ENCODE peak calls at places on chromosomes 3 and 15, in four cellular contexts. E is pancreas, G is heart right ventricle, H is transverse colon. D is an unnamed sample. For H3K9me3, the result is how much of the 10 kb centered on the place peaks cover.

GRCh38 chr15:39787479-39787878 is 4.8 kb upstream of the FSIP1 start:
- DNase-seq in G (no peak), H (no peak), E (no peak), D (no peak)

GRCh38 chr3:184748219-184749135 is 36.6 kb upstream of the MAGEF1 start:
- DNase-seq in E (no peak), G (no peak), H (no peak), D (peak)

GRCh38 chr3:55624238-55624637 is 137.1 kb upstream of the WNT5A start:
- DNase-seq in H (peak), G (no peak), E (no peak), D (no peak)

GRCh38 chr3:62229201-62229600 is 144.1 kb downstream of the FEZF2 start:
- DNase-seq in G (no peak), H (no peak), E (no peak), D (no peak)

GRCh38 chr15:85393206-85393605 is 12.8 kb downstream of the AKAP13 start:
- DNase-seq in E (no peak), G (no peak), H (no peak), D (no peak)

GRCh38 chr3:98513136-98513535 is 9.6 kb downstream of the CLDND1 start:
- DNase-seq in G (no peak), H (no peak), E (no peak), D (no peak)

GRCh38 chr15:43872416-43873020 is 45.7 kb downstream of the WDR76 start:
- DNase-seq in G (peak), H (peak), E (no peak), D (peak)

GRCh38 chr3:86792316-86792715 is 198.6 kb downstream of the VGLL3 start:
- DNase-seq in H (no peak), E (no peak), G (no peak), D (no peak)

GRCh38 chr15:77191230-77191834 is 120.4 kb upstream of the TSPAN3 start:
- DNase-seq in H (no peak), G (no peak), E (no peak), D (no peak)

GRCh38 chr15:99315636-99316035 is 64.4 kb downstream of the LRRC28 start:
- DNase-seq in H (no peak), G (no peak), E (no peak), D (no peak)

GRCh38 chr3:146540236-146540635 is 4.2 kb downstream of the PLSCR1 start:
- DNase-seq in G (no peak), E (no peak), H (no peak), D (no peak)

GRCh38 chr15:31437686-31438085 is 111.1 kb downstream of the KLF13 start:
- DNase-seq in G (no peak), E (no peak), H (no peak), D (no peak)

GRCh38 chr15:78302579-78302978 is 3.2 kb upstream of the SKIC8 start:
- DNase-seq in H (no peak), G (no peak), E (no peak), D (no peak)

GRCh38 chr3:135217730-135218129 is 422.7 kb downstream of the EPHB1 start:
- DNase-seq in H (no peak), G (no peak), E (no peak), D (no peak)

GRCh38 chr3:47385796-47386195 is 5.0 kb downstream of the PTPN23 start:
- DNase-seq in H (no peak), E (no peak), G (no peak), D (no peak)

GRCh38 chr15:75542386-75542797 is 36.7 kb downstream of the PTPN9 start:
- DNase-seq in G (no peak), E (no peak), H (no peak), D (no peak)

GRCh38 chr3:137347132-137347531 is 389.3 kb downstream of the IL20RB start:
- DNase-seq in H (no peak), E (no peak), G (no peak), D (no peak)

GRCh38 chr15:57667171-57667924 is 39.2 kb upstream of the POLR2M start:
- DNase-seq in E (no peak), H (no peak), G (no peak), D (peak)

GRCh38 chr3:174439621-174440349 is 419.3 kb upstream of the NAALADL2 start:
- DNase-seq in G (peak), E (no peak), H (peak), D (peak)

GRCh38 chr3:29324180-29324651 is 43.3 kb downstream of the RBMS3 start:
- DNase-seq in E (no peak), H (peak), G (peak), D (no peak)

GRCh38 chr3:32593903-32594525 is 23.4 kb upstream of the DYNC1LI1 start:
- DNase-seq in E (no peak), H (no peak), G (no peak), D (no peak)

GRCh38 chr3:11244131-11244677 is 28.0 kb upstream of the ATG7 start:
- DNase-seq in E (no peak), H (no peak), G (no peak), D (no peak)

GRCh38 chr15:68415501-68416157 is 16.3 kb downstream of the ITGA11 start:
- DNase-seq in G (peak), E (no peak), H (no peak), D (no peak)

GRCh38 chr15:78715930-78716329 is 74.9 kb upstream of the CHRNB4 start:
- DNase-seq in H (no peak), G (no peak), E (no peak), D (no peak)

GRCh38 chr3:27043328-27043956 is 325.7 kb downstream of the NEK10 start:
- DNase-seq in G (no peak), E (no peak), H (no peak), D (no peak)

GRCh38 chr3:99641984-99642383 is 3.6 kb downstream of the COL8A1 start:
- DNase-seq in H (no peak), G (no peak), E (no peak), D (no peak)

GRCh38 chr3:79602385-79602784 is 165.4 kb downstream of the ROBO1 start:
- DNase-seq in G (no peak), E (no peak), H (no peak), D (no peak)

GRCh38 chr15:101183926-101184305 is 67.9 kb downstream of the CHSY1 start:
- DNase-seq in H (no peak), G (no peak), E (no peak), D (no peak)

GRCh38 chr15:68652141-68652540 is 73.3 kb downstream of the CORO2B start:
- DNase-seq in E (no peak), H (no peak), G (peak), D (no peak)

GRCh38 chr3:128487813-128488635 is 5.0 kb downstream of the GATA2 start:
- DNase-seq in H (peak), E (peak), G (peak), D (peak)

GRCh38 chr15:80551348-80551747 is 143.8 kb upstream of the ABHD17C start:
- DNase-seq in H (no peak), E (no peak), G (no peak), D (no peak)

GRCh38 chr15:68986292-68986691 is 28.2 kb upstream of the NOX5 start:
- DNase-seq in G (no peak), E (no peak), H (no peak), D (no peak)

GRCh38 chr3:170145278-170145677 is 36.3 kb downstream of the PHC3 start:
- DNase-seq in H (no peak), E (no peak), G (no peak), D (no peak)

GRCh38 chr3:89223188-89223587 is 115.8 kb downstream of the EPHA3 start:
- DNase-seq in G (no peak), H (no peak), E (no peak), D (no peak)

GRCh38 chr15:34795267-34796081 is at the start of gene ACTC1:
- DNase-seq in G (peak), H (no peak), E (peak), D (peak)

GRCh38 chr3:30893678-30894325 is 659 bp downstream of the GADL1 start:
- DNase-seq in G (no peak), H (no peak), E (no peak), D (no peak)

GRCh38 chr3:54988302-54989022 is 60.6 kb upstream of the LRTM1 start:
- DNase-seq in G (peak), H (no peak), E (no peak), D (no peak)

GRCh38 chr3:129917423-129918007 is 24.0 kb upstream of the TMCC1 start:
- DNase-seq in E (no peak), G (no peak), H (no peak), D (no peak)
- H3K9me3 ChIP-seq in E (under half), G (under half), H (under half), D (under half)

DNA sequence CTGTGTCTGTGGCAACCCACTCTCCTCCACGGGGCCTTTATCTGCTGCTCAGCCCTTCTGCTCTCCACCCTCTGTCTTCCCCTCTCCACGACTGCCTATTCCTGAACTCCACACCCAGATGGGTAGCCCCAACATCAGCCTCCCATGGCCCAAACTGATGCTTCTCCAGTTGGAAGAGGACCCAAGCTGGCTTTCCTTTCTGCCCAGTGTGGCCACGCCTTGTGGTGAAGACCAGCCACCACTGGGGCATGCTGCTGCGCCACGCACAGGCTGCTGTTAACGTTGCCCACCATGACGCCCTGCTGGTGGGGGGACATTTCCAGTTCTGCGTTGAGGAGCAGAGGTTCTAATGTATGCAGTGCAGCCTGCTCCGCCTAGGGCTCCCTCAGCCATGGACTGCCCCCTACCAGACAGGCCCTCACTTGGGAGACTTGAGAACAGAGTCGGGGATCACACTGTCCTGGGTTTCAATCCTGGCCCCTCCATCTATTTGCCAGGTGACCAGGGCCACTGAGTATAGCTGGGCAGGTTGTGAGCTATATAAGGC is 26.9 kb downstream of the CFAP100 start:
- DNase-seq in G (no peak), E (no peak), H (no peak), D (no peak)
- TF ChIP-seq CTCF in G (no peak), E (no peak), H (no peak), D (no peak)

DNA sequence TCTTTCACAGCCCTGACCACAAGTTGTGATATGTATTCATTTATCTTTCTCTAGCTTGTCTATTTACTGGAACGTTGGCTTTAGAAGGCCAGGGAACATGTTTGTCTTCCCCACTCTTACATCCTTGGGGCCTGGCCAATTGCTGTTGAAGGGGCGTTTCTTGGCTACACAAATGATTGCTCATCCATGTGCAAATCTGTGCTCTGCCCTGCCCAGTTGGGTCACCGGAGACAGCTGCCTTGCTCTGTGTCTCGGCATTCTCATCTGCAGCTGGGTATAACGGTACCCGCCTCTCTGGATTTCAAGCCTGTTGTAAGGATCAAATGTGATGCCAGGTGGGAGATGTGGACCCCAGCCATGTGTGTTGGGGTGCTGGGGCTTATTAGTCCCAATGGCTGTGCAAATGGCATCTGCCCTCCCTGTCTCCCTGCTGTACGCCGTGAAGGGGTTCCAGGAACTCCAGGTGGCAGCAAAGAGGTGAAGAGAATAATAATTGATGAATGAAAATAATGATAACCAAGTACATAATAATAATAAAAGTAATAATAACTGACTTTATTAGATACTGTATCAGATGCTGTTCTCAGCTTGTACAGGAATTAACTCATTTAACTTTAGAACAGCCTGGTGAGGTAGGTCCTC is 24.1 kb upstream of the TLE3 start:
- DNase-seq in E (no peak), G (no peak), H (peak), D (no peak)
- H3K9me3 ChIP-seq in E (under half), G (under half), H (under half), D (under half)

DNA sequence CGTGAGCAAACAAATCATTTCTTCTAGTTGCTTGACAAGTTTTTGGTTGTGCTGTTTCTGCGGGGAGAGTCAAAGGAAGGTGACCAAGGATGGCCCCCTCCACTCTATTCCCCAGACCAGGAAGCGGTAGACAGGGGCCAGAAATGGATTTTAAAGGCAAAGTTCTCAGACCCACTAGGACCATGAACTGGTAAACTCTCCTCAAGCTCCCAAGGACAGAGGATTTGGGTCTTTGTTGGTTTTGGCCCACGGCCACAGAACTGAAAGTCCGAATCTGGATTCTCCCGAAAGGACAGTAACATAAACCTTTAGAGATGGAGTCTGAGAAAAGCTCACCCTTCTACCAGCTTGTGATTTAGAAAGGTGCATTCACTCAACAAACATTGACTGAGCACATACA is 85.9 kb upstream of the C2CD4B start:
- DNase-seq in E (no peak), G (no peak), H (no peak), D (no peak)
- TF ChIP-seq CTCF in E (no peak), G (no peak), H (no peak), D (no peak)

DNA sequence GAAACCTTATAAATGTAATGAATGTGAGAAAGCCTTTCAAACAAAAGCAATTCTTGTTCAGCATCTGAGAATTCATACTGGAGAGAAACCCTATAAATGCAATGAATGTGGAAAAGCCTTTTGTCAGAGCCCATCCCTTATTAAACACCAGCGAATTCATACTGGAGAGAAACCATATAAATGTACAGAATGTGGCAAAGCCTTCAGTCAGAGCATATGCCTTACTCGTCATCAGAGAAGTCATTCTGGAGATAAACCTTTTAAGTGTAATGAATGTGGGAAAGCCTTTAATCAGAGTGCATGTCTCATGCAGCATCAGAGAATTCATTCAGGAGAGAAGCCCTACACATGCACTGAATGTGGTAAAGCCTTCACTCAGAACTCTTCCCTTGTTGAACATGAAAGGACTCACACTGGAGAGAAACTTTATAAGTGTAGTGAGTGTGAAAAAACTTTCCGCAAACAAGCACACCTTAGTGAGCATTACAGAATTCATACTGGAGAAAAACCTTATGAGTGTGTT is 5.3 kb downstream of the ZNF501 start:
- DNase-seq in G (no peak), E (no peak), H (no peak), D (no peak)
- H3K9me3 ChIP-seq in G (half or more), E (under half), H (half or more), D (under half)

GRCh38 chr3:49417516-49418120 is 4.7 kb downstream of the AMT start:
- DNase-seq in G (no peak), E (peak), H (no peak), D (peak)

GRCh38 chr3:49421890-49422378 is 339 bp downstream of the AMT start:
- DNase-seq in G (no peak), E (peak), H (no peak), D (no peak)

GRCh38 chr3:49427581-49427980 is 1.5 kb downstream of the NICN1 start:
- DNase-seq in G (no peak), H (no peak), E (no peak), D (no peak)

GRCh38 chr3:49424816-49425215 is 2.5 kb upstream of the AMT start:
- DNase-seq in E (no peak), H (no peak), G (no peak), D (no peak)

DNA sequence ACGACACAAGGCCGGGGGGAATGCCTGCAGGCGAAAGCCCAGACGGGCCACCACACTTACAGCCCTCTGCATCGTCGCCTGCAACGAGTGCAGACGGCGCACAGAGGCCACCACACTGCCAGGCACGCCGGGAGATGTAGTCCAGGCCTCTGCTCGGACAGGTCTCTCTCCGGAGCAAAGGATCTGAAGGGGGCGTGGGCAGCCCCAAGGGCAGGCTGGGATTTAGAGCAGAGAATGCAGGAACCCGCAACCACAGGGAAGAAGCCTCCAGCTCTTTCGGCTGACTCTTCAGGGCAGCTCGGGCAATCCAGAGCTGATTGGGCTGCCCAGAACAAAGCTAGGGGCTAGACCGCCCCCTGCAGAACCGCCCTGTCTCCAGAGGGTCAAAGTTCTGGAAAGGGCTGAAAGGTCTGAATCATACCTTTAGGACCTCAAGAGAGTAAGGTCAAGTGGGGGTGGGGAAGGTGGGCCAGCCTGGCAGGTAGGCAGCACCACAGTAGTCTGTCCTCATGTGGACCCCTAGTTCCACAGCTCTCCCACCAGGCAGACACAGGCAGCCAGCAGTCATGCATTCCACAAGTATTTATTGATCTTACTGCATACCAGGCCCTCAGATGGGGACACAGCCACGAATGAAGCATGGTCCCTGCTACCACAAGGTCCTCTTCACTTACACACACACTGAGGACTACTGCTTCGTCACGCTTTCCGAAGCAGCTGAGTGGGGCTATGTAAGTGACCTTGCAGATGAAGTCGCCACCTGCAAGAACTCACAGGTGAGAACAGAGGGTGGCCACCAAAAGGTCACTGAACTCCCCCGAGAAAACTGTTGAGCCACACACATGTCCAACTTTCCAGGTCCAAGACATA is at the start of gene AMT:
- DNase-seq in G (peak), E (peak), H (peak), D (peak)
- TF ChIP-seq CTCF in G (no peak), E (no peak), H (no peak), D (no peak)

GRCh38 chr15:50964075-50964474 is 55.6 kb downstream of the AP4E1 start:
- DNase-seq in E (no peak), G (no peak), H (no peak), D (no peak)
- H3K9me3 ChIP-seq in E (under half), G (under half), H (under half), D (under half)

DNA sequence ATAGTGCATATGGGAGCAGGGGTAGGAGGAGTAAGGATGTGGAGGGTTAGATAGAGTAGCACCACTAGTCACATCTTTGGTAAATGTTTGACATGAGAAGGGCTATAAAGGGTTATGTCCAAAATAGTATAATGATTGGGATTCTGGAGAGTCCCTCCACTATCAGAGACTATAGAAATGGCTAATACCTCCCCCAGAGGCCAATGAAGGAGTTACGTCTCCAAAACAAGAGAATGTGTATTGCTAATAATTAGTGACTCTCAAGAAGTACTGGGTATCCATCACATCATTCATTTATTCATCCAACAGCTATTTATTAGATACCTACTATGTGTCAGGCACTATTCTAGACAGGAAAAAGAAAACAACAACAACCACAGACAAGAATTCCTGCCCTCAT is 203.7 kb upstream of the UMPS start:
- DNase-seq in G (no peak), H (no peak), E (no peak), D (no peak)
- TF ChIP-seq CTCF in G (no peak), H (no peak), E (no peak), D (peak)